ENCODE peak calls at places on chromosomes 6 and 20, in five cellular contexts. T is H9, Z is mesenchymal stem cell, J is H1, L is trophoblast cell. V is an unnamed sample.

GRCh38 chr20:8454137-8454712 is 322.2 kb downstream of the PLCB1 start:
- DNase-seq in T (peak), Z (peak), J (no peak), L (peak), V (peak)

GRCh38 chr20:20549267-20549612 is 163.2 kb downstream of the RALGAPA2 start:
- DNase-seq in T (no peak), Z (no peak), J (no peak), L (peak), V (no peak)

GRCh38 chr6:104956663-104957294 is at the start of gene LIN28B:
- DNase-seq in T (no peak), Z (peak), J (no peak), L (no peak), V (no peak)

GRCh38 chr6:111456208-111456607 is 26.8 kb downstream of the REV3L start:
- DNase-seq in T (no peak), Z (no peak), J (no peak), L (no peak), V (no peak)

GRCh38 chr20:5400164-5400762 is 83.5 kb upstream of the PROKR2 start:
- DNase-seq in T (no peak), Z (peak), J (no peak), L (peak), V (peak)

GRCh38 chr20:58546756-58547526 is 31.7 kb upstream of the APCDD1L start:
- DNase-seq in T (peak), Z (no peak), J (no peak), L (no peak), V (no peak)

GRCh38 chr6:151374024-151374423 is 17.3 kb downstream of the ZBTB2 start:
- DNase-seq in T (peak), Z (peak), J (no peak), L (no peak), V (no peak)

GRCh38 chr20:17644451-17644850 is 37.6 kb downstream of the RRBP1 start:
- DNase-seq in T (no peak), Z (no peak), J (no peak), L (peak), V (no peak)

GRCh38 chr6:95543798-95544197 is 33.5 kb upstream of the MANEA start:
- DNase-seq in T (no peak), Z (no peak), J (no peak), L (no peak), V (no peak)

GRCh38 chr6:89371849-89372505 is 19.5 kb upstream of the UBE2J1 start:
- DNase-seq in T (peak), Z (peak), J (no peak), L (peak), V (peak)

GRCh38 chr20:19644085-19644484 is 114.0 kb upstream of the RIN2 start:
- DNase-seq in T (no peak), Z (no peak), J (no peak), L (no peak), V (no peak)

GRCh38 chr6:72374864-72375263 is 247.0 kb upstream of the KCNQ5 start:
- DNase-seq in T (peak), Z (no peak), J (no peak), L (no peak), V (peak)

GRCh38 chr6:73666393-73666792 is 12.6 kb upstream of the SLC17A5 start:
- DNase-seq in T (no peak), Z (no peak), J (no peak), L (no peak), V (no peak)

GRCh38 chr6:168555618-168556273 is 114.8 kb downstream of the SMOC2 start:
- DNase-seq in T (no peak), Z (no peak), J (no peak), L (no peak), V (no peak)

GRCh38 chr6:49541210-49541724 is 9.2 kb upstream of the C6orf141 start:
- DNase-seq in T (no peak), Z (peak), J (no peak), L (peak), V (no peak)

DNA sequence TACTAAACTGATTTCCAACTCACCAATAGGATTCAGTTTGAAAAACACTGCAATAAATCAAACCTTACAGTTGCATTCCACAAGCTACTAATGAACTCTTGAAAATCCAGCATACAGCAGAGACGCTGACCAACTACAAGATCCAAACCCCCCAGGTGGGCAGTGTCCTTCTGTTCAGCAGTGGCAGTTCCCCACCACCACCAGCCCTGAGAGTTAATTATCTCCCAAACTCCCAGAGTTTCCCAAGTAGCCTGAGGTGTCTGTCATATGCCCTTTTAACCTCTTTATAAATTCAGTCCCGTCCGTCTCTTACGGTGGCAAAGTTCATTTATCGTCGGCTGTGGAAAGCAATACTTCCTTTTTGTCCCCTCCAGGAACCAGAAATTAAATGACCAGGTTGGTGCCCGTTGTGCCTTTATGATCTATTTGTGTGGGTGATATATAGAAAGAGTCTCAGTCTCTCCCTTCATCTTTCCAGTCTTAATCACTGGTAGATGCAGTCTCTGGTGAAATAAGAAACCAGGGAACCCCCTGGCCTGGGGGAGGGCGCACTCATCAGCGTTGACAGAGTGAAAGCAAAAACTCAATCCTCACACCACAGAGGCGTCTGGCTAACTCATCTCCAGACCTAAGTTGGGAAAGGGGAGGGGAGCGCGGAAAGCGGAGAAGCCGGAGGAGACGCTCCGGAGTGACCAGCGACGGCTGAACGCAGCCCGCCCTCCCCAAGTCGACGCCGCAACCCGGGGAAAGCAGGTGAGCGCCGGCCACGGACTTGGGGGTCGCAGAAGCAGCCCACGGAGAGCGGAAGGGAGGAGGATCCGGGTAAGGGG is 717 bp downstream of the MRPL14 start:
- DNase-seq in T (peak), Z (peak), J (no peak), L (peak), V (peak)
- H2AK5ac ChIP-seq in T (no peak), Z (no peak), J (no peak), L (peak), V (peak)

GRCh38 chr6:42383421-42384208 is 68.1 kb downstream of the TRERF1 start:
- DNase-seq in T (no peak), Z (no peak), J (no peak), L (no peak), V (no peak)
- H2BK12ac ChIP-seq in T (no peak), Z (peak), J (no peak), L (no peak), V (no peak)

DNA sequence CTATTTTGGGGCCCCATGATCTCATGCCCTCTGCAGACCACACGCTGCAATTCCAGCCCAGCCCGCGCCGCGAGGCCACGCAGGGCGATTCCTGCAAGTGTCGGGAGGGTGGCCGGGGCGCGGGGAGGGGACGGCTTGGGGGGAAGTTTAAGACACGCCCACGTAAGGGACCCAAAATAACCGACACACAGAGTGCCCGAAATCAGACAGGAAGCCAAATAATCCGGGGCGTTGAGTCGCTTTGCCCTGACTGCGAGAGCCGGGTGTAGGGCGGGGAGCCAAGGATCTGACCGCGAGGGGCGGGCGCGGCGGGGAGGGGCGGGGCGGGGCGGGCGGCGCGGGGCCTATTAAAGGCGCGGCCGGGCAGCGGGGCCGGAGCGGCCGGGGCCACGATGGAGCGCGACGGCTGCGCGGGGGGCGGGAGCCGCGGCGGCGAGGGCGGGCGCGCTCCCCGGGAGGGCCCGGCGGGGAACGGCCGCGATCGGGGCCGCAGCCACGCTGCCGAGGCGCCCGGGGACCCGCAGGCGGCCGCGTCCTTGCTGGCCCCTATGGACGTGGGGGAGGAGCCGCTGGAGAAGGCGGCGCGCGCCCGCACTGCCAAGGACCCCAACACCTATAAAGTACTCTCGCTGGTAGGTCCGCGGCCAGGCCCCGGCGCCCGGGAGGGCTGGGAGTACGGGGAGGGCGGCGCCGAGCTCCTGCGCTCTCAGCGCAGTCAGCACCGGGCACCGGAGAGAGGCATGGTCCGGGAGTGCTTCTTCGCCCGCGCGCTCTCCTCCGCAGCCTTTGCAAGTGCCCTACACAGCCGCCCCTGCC is at the start of gene ENPP1:
- DNase-seq in T (peak), Z (peak), J (no peak), L (peak), V (peak)
- H3K9ac ChIP-seq in T (peak), Z (peak), J (peak), L (peak), V (peak)

GRCh38 chr20:61872371-61872900 is 193.2 kb downstream of the TAF4 start:
- DNase-seq in T (no peak), Z (no peak), J (no peak), L (no peak), V (no peak)

GRCh38 chr20:61874421-61875068 is 191.1 kb downstream of the TAF4 start:
- DNase-seq in T (peak), Z (peak), J (peak), L (no peak), V (peak)

GRCh38 chr20:61871913-61872312 is 193.8 kb downstream of the TAF4 start:
- DNase-seq in T (no peak), Z (no peak), J (no peak), L (no peak), V (no peak)

GRCh38 chr20:61875221-61875885 is 190.3 kb downstream of the TAF4 start:
- DNase-seq in T (peak), Z (no peak), J (no peak), L (no peak), V (no peak)

DNA sequence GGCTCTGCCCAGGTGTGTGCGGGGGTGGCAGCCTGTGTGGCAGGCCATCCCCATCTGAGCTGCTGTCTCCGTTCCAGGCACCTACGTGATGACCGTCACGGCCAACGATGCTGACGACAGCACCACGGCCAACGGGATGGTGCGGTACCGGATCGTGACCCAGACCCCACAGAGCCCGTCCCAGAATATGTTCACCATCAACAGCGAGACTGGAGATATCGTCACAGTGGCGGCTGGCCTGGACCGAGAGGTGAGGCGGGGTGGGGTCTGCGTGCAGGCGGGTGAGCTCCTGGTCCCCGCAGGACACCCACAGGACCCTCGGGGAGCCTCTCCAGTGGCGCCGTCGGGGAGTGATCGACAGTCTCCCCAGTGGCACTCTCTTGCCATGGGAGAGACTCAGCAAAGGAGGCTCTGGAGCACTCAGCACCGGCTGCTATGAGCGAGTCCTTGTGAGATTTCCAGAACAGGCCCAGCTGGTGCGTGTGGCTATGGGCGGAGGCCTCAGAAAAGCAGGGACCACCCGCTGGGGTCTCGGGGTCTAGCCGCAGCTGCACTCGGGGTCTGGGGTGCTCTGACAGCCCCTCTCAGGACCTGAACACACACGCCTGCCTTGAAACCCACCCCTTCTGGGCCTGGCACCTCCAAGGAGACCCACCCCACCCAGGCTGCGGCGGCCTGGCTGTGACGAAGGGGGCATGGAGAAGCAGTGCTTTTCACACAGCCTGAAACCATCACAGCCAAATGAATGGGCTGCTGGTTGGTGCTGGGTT is 191.8 kb downstream of the TAF4 start:
- DNase-seq in T (no peak), Z (no peak), J (no peak), L (no peak), V (no peak)
- H2AK5ac ChIP-seq in T (no peak), Z (no peak), J (no peak), L (no peak), V (no peak)

GRCh38 chr20:38973107-38973506 is 11.0 kb downstream of the DHX35 start:
- DNase-seq in T (no peak), Z (no peak), J (no peak), L (no peak), V (no peak)

GRCh38 chr20:38973546-38974120 is 11.5 kb downstream of the DHX35 start:
- DNase-seq in T (no peak), Z (peak), J (no peak), L (no peak), V (no peak)

GRCh38 chr20:38968090-38968489 is 5.9 kb downstream of the DHX35 start:
- DNase-seq in T (no peak), Z (no peak), J (no peak), L (no peak), V (no peak)

GRCh38 chr20:38969708-38970107 is 7.6 kb downstream of the DHX35 start:
- DNase-seq in T (no peak), Z (no peak), J (no peak), L (no peak), V (no peak)

DNA sequence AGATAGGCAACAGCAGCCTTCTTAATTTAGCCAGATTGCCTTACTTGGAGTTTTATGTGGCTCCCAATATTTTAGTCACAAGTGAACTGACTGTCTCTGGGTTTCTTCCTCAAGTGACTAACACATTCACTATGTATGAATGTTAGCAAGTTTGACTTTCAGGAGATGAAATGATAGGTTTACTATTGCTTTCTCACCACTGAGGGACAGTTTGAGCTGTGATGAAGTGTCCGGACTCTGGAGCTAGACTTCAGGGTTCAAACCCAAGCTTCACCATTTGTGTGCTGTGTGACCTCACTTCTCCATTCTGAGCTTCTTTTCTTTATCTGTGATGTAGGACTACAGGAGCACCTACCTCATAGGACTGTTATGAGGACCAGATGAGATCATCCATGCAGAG is 8.2 kb downstream of the DHX35 start:
- DNase-seq in T (no peak), Z (peak), J (no peak), L (peak), V (no peak)
- H2BK12ac ChIP-seq in T (no peak), Z (no peak), J (no peak), L (no peak), V (no peak)

DNA sequence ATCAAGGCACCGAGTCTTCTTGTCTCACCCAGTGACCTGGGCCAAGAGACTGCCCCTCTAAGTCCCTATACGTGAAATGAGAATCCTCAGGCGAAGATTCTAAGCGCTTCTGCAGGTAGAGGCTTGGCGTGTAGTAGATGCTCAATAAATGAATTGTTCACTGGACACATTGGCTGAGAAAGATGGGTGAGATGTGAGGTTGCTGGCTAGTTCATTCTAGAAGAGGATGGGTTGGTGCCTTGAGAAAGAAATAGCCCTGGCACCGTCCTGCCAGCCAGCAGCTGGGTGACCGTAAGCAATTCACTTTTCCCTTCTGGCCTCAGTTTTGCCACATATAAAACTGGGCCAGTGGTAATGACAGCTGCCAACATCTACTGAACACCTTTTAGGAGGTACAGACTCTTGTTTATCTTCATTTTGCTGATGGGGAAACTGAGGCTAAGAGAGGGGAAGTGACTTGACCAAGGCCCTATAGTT is 1.4 kb downstream of the SRC start:
- DNase-seq in T (no peak), Z (no peak), J (no peak), L (no peak), V (no peak)
- H3K9ac ChIP-seq in T (no peak), Z (peak), J (no peak), L (peak), V (no peak)

GRCh38 chr6:144438103-144438502 is 153.0 kb downstream of the UTRN start:
- DNase-seq in T (no peak), Z (no peak), J (no peak), L (no peak), V (no peak)

GRCh38 chr6:144437105-144437504 is 152.0 kb downstream of the UTRN start:
- DNase-seq in T (no peak), Z (no peak), J (no peak), L (no peak), V (no peak)

GRCh38 chr6:144434308-144434990 is 149.3 kb downstream of the UTRN start:
- DNase-seq in T (no peak), Z (peak), J (no peak), L (peak), V (no peak)

GRCh38 chr6:144439016-144439415 is 153.9 kb downstream of the UTRN start:
- DNase-seq in T (no peak), Z (no peak), J (no peak), L (no peak), V (no peak)

GRCh38 chr6:144435602-144436426 is 150.7 kb downstream of the UTRN start:
- DNase-seq in T (no peak), Z (no peak), J (no peak), L (no peak), V (no peak)
- H2AK5ac ChIP-seq in T (no peak), Z (no peak), J (no peak), L (no peak), V (no peak)

GRCh38 chr6:32849126-32849525 is 4.4 kb downstream of the TAP1 start:
- DNase-seq in T (no peak), Z (no peak), J (no peak), L (no peak), V (no peak)
- H2BK12ac ChIP-seq in T (no peak), Z (no peak), J (no peak), L (no peak), V (no peak)

GRCh38 chr6:7240351-7240750 is 72.6 kb downstream of the SSR1 start:
- DNase-seq in T (no peak), Z (no peak), J (no peak), L (no peak), V (no peak)

GRCh38 chr6:7239590-7239948 is 73.4 kb downstream of the SSR1 start:
- DNase-seq in T (no peak), Z (no peak), J (no peak), L (no peak), V (no peak)

GRCh38 chr6:7242835-7243187 is 70.2 kb downstream of the SSR1 start:
- DNase-seq in T (no peak), Z (no peak), J (no peak), L (no peak), V (no peak)

GRCh38 chr6:7241709-7242645 is 71.0 kb downstream of the SSR1 start:
- DNase-seq in T (no peak), Z (peak), J (no peak), L (no peak), V (no peak)

DNA sequence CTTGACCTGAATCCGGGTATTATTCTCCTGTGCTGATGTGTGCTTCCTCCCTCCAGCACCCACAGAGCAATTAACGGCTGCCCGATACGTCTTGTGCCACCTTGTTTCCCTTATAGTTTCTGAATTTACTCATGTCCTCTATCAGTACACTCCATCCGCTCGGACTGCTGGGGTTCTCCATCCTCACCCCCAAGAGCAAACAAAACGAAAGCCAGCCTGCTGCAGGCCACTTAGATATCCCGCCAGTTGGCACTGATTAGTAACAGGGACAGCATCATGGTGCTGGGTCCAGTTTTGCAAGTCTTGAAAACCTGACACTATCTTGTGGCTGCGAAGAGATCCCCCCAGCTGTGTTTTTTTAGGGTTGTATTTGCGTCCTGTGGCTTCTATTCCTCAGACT is 71.8 kb downstream of the SSR1 start:
- DNase-seq in T (no peak), Z (no peak), J (no peak), L (no peak), V (no peak)
- H3K9ac ChIP-seq in T (no peak), Z (no peak), J (no peak), L (no peak), V (no peak)

V was measured in neuronal stem cell.